ENCODE peak calls at places on chromosomes 3 and 15, in nine cellular contexts. One of them, this sample, is unnamed.

GRCh38 chr3:66499881-66500574 is 794 bp downstream of the LRIG1 start:
- DNase-seq in globus pallidus: no peak
- DNase-seq in ovary: peak
- DNase-seq in activated CD8-positive, alpha-beta memory T cell treated with anti-CD3 and anti-CD28 coated beads for 24 hours: peak
- DNase-seq in H9: no peak
- DNase-seq in T-helper 9 cell: peak
- DNase-seq in activated CD4-positive, alpha-beta T cell treated with anti-CD3 and anti-CD28 coated beads for 48 hours: peak
- DNase-seq in non-pigmented ciliary epithelial cell: no peak
- DNase-seq in NCI-H2107: no peak
- DNase-seq in this sample: no peak

GRCh38 chr3:46655271-46655670 is 38.2 kb downstream of the ALS2CL start:
- DNase-seq in globus pallidus: no peak
- DNase-seq in ovary: no peak
- DNase-seq in activated CD8-positive, alpha-beta memory T cell treated with anti-CD3 and anti-CD28 coated beads for 24 hours: no peak
- DNase-seq in H9: no peak
- DNase-seq in T-helper 9 cell: no peak
- DNase-seq in activated CD4-positive, alpha-beta T cell treated with anti-CD3 and anti-CD28 coated beads for 48 hours: no peak
- DNase-seq in non-pigmented ciliary epithelial cell: no peak
- DNase-seq in NCI-H2107: no peak
- DNase-seq in this sample: no peak

GRCh38 chr3:177729939-177730700 is 532.8 kb upstream of the TBL1XR1 start:
- DNase-seq in globus pallidus: no peak
- DNase-seq in ovary: peak
- DNase-seq in activated CD8-positive, alpha-beta memory T cell treated with anti-CD3 and anti-CD28 coated beads for 24 hours: no peak
- DNase-seq in H9: no peak
- DNase-seq in T-helper 9 cell: no peak
- DNase-seq in activated CD4-positive, alpha-beta T cell treated with anti-CD3 and anti-CD28 coated beads for 48 hours: no peak
- DNase-seq in non-pigmented ciliary epithelial cell: no peak
- DNase-seq in NCI-H2107: peak
- DNase-seq in this sample: no peak

GRCh38 chr3:56855856-56856538 is 54.2 kb upstream of the ARHGEF3 start:
- DNase-seq in globus pallidus: peak
- DNase-seq in ovary: no peak
- DNase-seq in activated CD8-positive, alpha-beta memory T cell treated with anti-CD3 and anti-CD28 coated beads for 24 hours: no peak
- DNase-seq in H9: peak
- DNase-seq in T-helper 9 cell: no peak
- DNase-seq in activated CD4-positive, alpha-beta T cell treated with anti-CD3 and anti-CD28 coated beads for 48 hours: peak
- DNase-seq in non-pigmented ciliary epithelial cell: no peak
- DNase-seq in NCI-H2107: no peak
- DNase-seq in this sample: peak

GRCh38 chr3:112813016-112813415 is 33.6 kb downstream of the CD200R1L start:
- DNase-seq in globus pallidus: no peak
- DNase-seq in ovary: no peak
- DNase-seq in activated CD8-positive, alpha-beta memory T cell treated with anti-CD3 and anti-CD28 coated beads for 24 hours: no peak
- DNase-seq in H9: no peak
- DNase-seq in T-helper 9 cell: no peak
- DNase-seq in activated CD4-positive, alpha-beta T cell treated with anti-CD3 and anti-CD28 coated beads for 48 hours: no peak
- DNase-seq in non-pigmented ciliary epithelial cell: no peak
- DNase-seq in NCI-H2107: no peak
- DNase-seq in this sample: peak

GRCh38 chr3:38720465-38720864 is 71.0 kb upstream of the SCN5A start:
- DNase-seq in globus pallidus: no peak
- DNase-seq in ovary: no peak
- DNase-seq in activated CD8-positive, alpha-beta memory T cell treated with anti-CD3 and anti-CD28 coated beads for 24 hours: no peak
- DNase-seq in H9: no peak
- DNase-seq in T-helper 9 cell: no peak
- DNase-seq in activated CD4-positive, alpha-beta T cell treated with anti-CD3 and anti-CD28 coated beads for 48 hours: no peak
- DNase-seq in non-pigmented ciliary epithelial cell: no peak
- DNase-seq in NCI-H2107: no peak
- DNase-seq in this sample: no peak

GRCh38 chr3:101383156-101383575 is 62.8 kb upstream of the IMPG2 start:
- DNase-seq in globus pallidus: no peak
- DNase-seq in ovary: peak
- DNase-seq in activated CD8-positive, alpha-beta memory T cell treated with anti-CD3 and anti-CD28 coated beads for 24 hours: no peak
- DNase-seq in H9: peak
- DNase-seq in T-helper 9 cell: no peak
- DNase-seq in activated CD4-positive, alpha-beta T cell treated with anti-CD3 and anti-CD28 coated beads for 48 hours: no peak
- DNase-seq in non-pigmented ciliary epithelial cell: no peak
- DNase-seq in NCI-H2107: no peak
- DNase-seq in this sample: no peak

GRCh38 chr15:45795487-45796069 is 160.7 kb downstream of the SQOR start:
- DNase-seq in globus pallidus: peak
- DNase-seq in ovary: no peak
- DNase-seq in activated CD8-positive, alpha-beta memory T cell treated with anti-CD3 and anti-CD28 coated beads for 24 hours: no peak
- DNase-seq in H9: peak
- DNase-seq in T-helper 9 cell: no peak
- DNase-seq in activated CD4-positive, alpha-beta T cell treated with anti-CD3 and anti-CD28 coated beads for 48 hours: peak
- DNase-seq in non-pigmented ciliary epithelial cell: peak
- DNase-seq in NCI-H2107: no peak
- DNase-seq in this sample: peak

GRCh38 chr3:58350627-58351013 is 17.9 kb downstream of the PXK start:
- DNase-seq in globus pallidus: no peak
- DNase-seq in ovary: no peak
- DNase-seq in activated CD8-positive, alpha-beta memory T cell treated with anti-CD3 and anti-CD28 coated beads for 24 hours: no peak
- DNase-seq in H9: no peak
- DNase-seq in T-helper 9 cell: no peak
- DNase-seq in activated CD4-positive, alpha-beta T cell treated with anti-CD3 and anti-CD28 coated beads for 48 hours: no peak
- DNase-seq in non-pigmented ciliary epithelial cell: no peak
- DNase-seq in NCI-H2107: no peak
- DNase-seq in this sample: peak

GRCh38 chr3:146544929-146545528 is 622 bp upstream of the PLSCR1 start:
- DNase-seq in globus pallidus: no peak
- DNase-seq in ovary: no peak
- DNase-seq in activated CD8-positive, alpha-beta memory T cell treated with anti-CD3 and anti-CD28 coated beads for 24 hours: no peak
- DNase-seq in H9: no peak
- DNase-seq in T-helper 9 cell: no peak
- DNase-seq in activated CD4-positive, alpha-beta T cell treated with anti-CD3 and anti-CD28 coated beads for 48 hours: no peak
- DNase-seq in non-pigmented ciliary epithelial cell: no peak
- DNase-seq in NCI-H2107: no peak
- DNase-seq in this sample: no peak

GRCh38 chr3:43647331-43648166 is 25.7 kb upstream of the ANO10 start:
- DNase-seq in globus pallidus: no peak
- DNase-seq in ovary: no peak
- DNase-seq in activated CD8-positive, alpha-beta memory T cell treated with anti-CD3 and anti-CD28 coated beads for 24 hours: no peak
- DNase-seq in H9: no peak
- DNase-seq in T-helper 9 cell: no peak
- DNase-seq in activated CD4-positive, alpha-beta T cell treated with anti-CD3 and anti-CD28 coated beads for 48 hours: no peak
- DNase-seq in non-pigmented ciliary epithelial cell: no peak
- DNase-seq in NCI-H2107: no peak
- DNase-seq in this sample: no peak

GRCh38 chr3:40313975-40314860 is 4.7 kb downstream of the EIF1B start:
- DNase-seq in globus pallidus: no peak
- DNase-seq in ovary: no peak
- DNase-seq in activated CD8-positive, alpha-beta memory T cell treated with anti-CD3 and anti-CD28 coated beads for 24 hours: no peak
- DNase-seq in H9: no peak
- DNase-seq in T-helper 9 cell: no peak
- DNase-seq in activated CD4-positive, alpha-beta T cell treated with anti-CD3 and anti-CD28 coated beads for 48 hours: no peak
- DNase-seq in non-pigmented ciliary epithelial cell: no peak
- DNase-seq in NCI-H2107: no peak
- DNase-seq in this sample: no peak

GRCh38 chr3:182182531-182182968 is 470.8 kb downstream of the SOX2 start:
- DNase-seq in globus pallidus: no peak
- DNase-seq in ovary: no peak
- DNase-seq in activated CD8-positive, alpha-beta memory T cell treated with anti-CD3 and anti-CD28 coated beads for 24 hours: no peak
- DNase-seq in H9: no peak
- DNase-seq in T-helper 9 cell: no peak
- DNase-seq in activated CD4-positive, alpha-beta T cell treated with anti-CD3 and anti-CD28 coated beads for 48 hours: no peak
- DNase-seq in non-pigmented ciliary epithelial cell: no peak
- DNase-seq in NCI-H2107: peak
- DNase-seq in this sample: no peak

GRCh38 chr3:180250172-180250571 is 213.4 kb upstream of the PEX5L start:
- DNase-seq in globus pallidus: no peak
- DNase-seq in ovary: no peak
- DNase-seq in activated CD8-positive, alpha-beta memory T cell treated with anti-CD3 and anti-CD28 coated beads for 24 hours: no peak
- DNase-seq in H9: no peak
- DNase-seq in T-helper 9 cell: no peak
- DNase-seq in activated CD4-positive, alpha-beta T cell treated with anti-CD3 and anti-CD28 coated beads for 48 hours: no peak
- DNase-seq in non-pigmented ciliary epithelial cell: no peak
- DNase-seq in NCI-H2107: no peak
- DNase-seq in this sample: no peak

GRCh38 chr3:16906679-16907078 is 21.9 kb downstream of the PLCL2 start:
- DNase-seq in globus pallidus: no peak
- DNase-seq in ovary: no peak
- DNase-seq in activated CD8-positive, alpha-beta memory T cell treated with anti-CD3 and anti-CD28 coated beads for 24 hours: no peak
- DNase-seq in H9: no peak
- DNase-seq in T-helper 9 cell: no peak
- DNase-seq in activated CD4-positive, alpha-beta T cell treated with anti-CD3 and anti-CD28 coated beads for 48 hours: no peak
- DNase-seq in non-pigmented ciliary epithelial cell: no peak
- DNase-seq in NCI-H2107: no peak
- DNase-seq in this sample: no peak

GRCh38 chr3:187223799-187224198 is 26.5 kb downstream of the RTP1 start:
- DNase-seq in globus pallidus: no peak
- DNase-seq in ovary: no peak
- DNase-seq in activated CD8-positive, alpha-beta memory T cell treated with anti-CD3 and anti-CD28 coated beads for 24 hours: no peak
- DNase-seq in H9: no peak
- DNase-seq in T-helper 9 cell: no peak
- DNase-seq in activated CD4-positive, alpha-beta T cell treated with anti-CD3 and anti-CD28 coated beads for 48 hours: no peak
- DNase-seq in non-pigmented ciliary epithelial cell: no peak
- DNase-seq in NCI-H2107: peak
- DNase-seq in this sample: no peak

GRCh38 chr15:84944311-84944710 is 37.3 kb upstream of the PDE8A start:
- DNase-seq in globus pallidus: no peak
- DNase-seq in ovary: no peak
- DNase-seq in activated CD8-positive, alpha-beta memory T cell treated with anti-CD3 and anti-CD28 coated beads for 24 hours: no peak
- DNase-seq in H9: no peak
- DNase-seq in T-helper 9 cell: no peak
- DNase-seq in activated CD4-positive, alpha-beta T cell treated with anti-CD3 and anti-CD28 coated beads for 48 hours: no peak
- DNase-seq in non-pigmented ciliary epithelial cell: no peak
- DNase-seq in NCI-H2107: no peak
- DNase-seq in this sample: no peak

GRCh38 chr15:74460298-74460697 is 662 bp downstream of the UBL7 start:
- DNase-seq in globus pallidus: no peak
- DNase-seq in ovary: no peak
- DNase-seq in activated CD8-positive, alpha-beta memory T cell treated with anti-CD3 and anti-CD28 coated beads for 24 hours: no peak
- DNase-seq in H9: no peak
- DNase-seq in T-helper 9 cell: no peak
- DNase-seq in activated CD4-positive, alpha-beta T cell treated with anti-CD3 and anti-CD28 coated beads for 48 hours: no peak
- DNase-seq in non-pigmented ciliary epithelial cell: no peak
- DNase-seq in NCI-H2107: no peak
- DNase-seq in this sample: peak

GRCh38 chr3:45984331-45985312 is 11.0 kb downstream of the FYCO1 start:
- DNase-seq in globus pallidus: no peak
- DNase-seq in ovary: peak
- DNase-seq in activated CD8-positive, alpha-beta memory T cell treated with anti-CD3 and anti-CD28 coated beads for 24 hours: no peak
- DNase-seq in H9: no peak
- DNase-seq in T-helper 9 cell: no peak
- DNase-seq in activated CD4-positive, alpha-beta T cell treated with anti-CD3 and anti-CD28 coated beads for 48 hours: no peak
- DNase-seq in non-pigmented ciliary epithelial cell: no peak
- DNase-seq in NCI-H2107: peak
- DNase-seq in this sample: no peak

GRCh38 chr3:141452045-141452444 is 34.8 kb upstream of the RASA2 start:
- DNase-seq in globus pallidus: peak
- DNase-seq in ovary: no peak
- DNase-seq in activated CD8-positive, alpha-beta memory T cell treated with anti-CD3 and anti-CD28 coated beads for 24 hours: no peak
- DNase-seq in H9: no peak
- DNase-seq in T-helper 9 cell: no peak
- DNase-seq in activated CD4-positive, alpha-beta T cell treated with anti-CD3 and anti-CD28 coated beads for 48 hours: peak
- DNase-seq in non-pigmented ciliary epithelial cell: no peak
- DNase-seq in NCI-H2107: peak
- DNase-seq in this sample: peak